ENCODE peak calls at places on chromosomes 11 and 22, in seven cellular contexts. One of them, this sample, is unnamed.

GRCh38 chr11:105177658-105178057 is 38.1 kb upstream of the CARD18 start:
- DNase-seq in AG09309: peak
- DNase-seq in left lung: no peak
- DNase-seq in bronchial epithelial cell: peak
- DNase-seq in kidney: no peak
- DNase-seq in Peyer's patch: no peak
- DNase-seq in stomach: no peak
- DNase-seq in this sample: peak

GRCh38 chr11:20088368-20089260 is 71.7 kb downstream of the DBX1 start:
- DNase-seq in AG09309: no peak
- DNase-seq in left lung: no peak
- DNase-seq in bronchial epithelial cell: no peak
- DNase-seq in kidney: no peak
- DNase-seq in Peyer's patch: no peak
- DNase-seq in stomach: no peak
- DNase-seq in this sample: no peak

GRCh38 chr11:92728628-92729027 is 240.8 kb upstream of the MTNR1B start:
- DNase-seq in AG09309: no peak
- DNase-seq in left lung: no peak
- DNase-seq in bronchial epithelial cell: no peak
- DNase-seq in kidney: no peak
- DNase-seq in Peyer's patch: no peak
- DNase-seq in stomach: no peak
- DNase-seq in this sample: no peak

GRCh38 chr11:112172362-112172994 is 2.8 kb upstream of the BCO2 start:
- DNase-seq in AG09309: no peak
- DNase-seq in left lung: no peak
- DNase-seq in bronchial epithelial cell: peak
- DNase-seq in kidney: no peak
- DNase-seq in Peyer's patch: no peak
- DNase-seq in stomach: no peak
- DNase-seq in this sample: peak

GRCh38 chr11:93389737-93390136 is 59.2 kb downstream of the DEUP1 start:
- DNase-seq in AG09309: no peak
- DNase-seq in left lung: no peak
- DNase-seq in bronchial epithelial cell: peak
- DNase-seq in kidney: no peak
- DNase-seq in Peyer's patch: no peak
- DNase-seq in stomach: no peak
- DNase-seq in this sample: no peak

GRCh38 chr22:20264614-20265452 is 3.3 kb downstream of the RTN4R start:
- DNase-seq in AG09309: no peak
- DNase-seq in left lung: no peak
- DNase-seq in bronchial epithelial cell: no peak
- DNase-seq in kidney: no peak
- DNase-seq in Peyer's patch: no peak
- DNase-seq in stomach: no peak
- DNase-seq in this sample: no peak

GRCh38 chr11:64996710-64997380 is at the start of gene BATF2:
- DNase-seq in AG09309: peak
- DNase-seq in left lung: peak
- DNase-seq in bronchial epithelial cell: peak
- DNase-seq in kidney: peak
- DNase-seq in Peyer's patch: peak
- DNase-seq in stomach: peak
- DNase-seq in this sample: peak

GRCh38 chr11:66142370-66143263 is 72.5 kb downstream of the PACS1 start:
- DNase-seq in AG09309: no peak
- DNase-seq in left lung: no peak
- DNase-seq in bronchial epithelial cell: peak
- DNase-seq in kidney: no peak
- DNase-seq in Peyer's patch: no peak
- DNase-seq in stomach: no peak
- DNase-seq in this sample: no peak

GRCh38 chr11:126917531-126918204 is 82.9 kb downstream of the KIRREL3 start:
- DNase-seq in AG09309: peak
- DNase-seq in left lung: no peak
- DNase-seq in bronchial epithelial cell: peak
- DNase-seq in kidney: no peak
- DNase-seq in Peyer's patch: no peak
- DNase-seq in stomach: no peak
- DNase-seq in this sample: peak

GRCh38 chr11:13955971-13956421 is 6.5 kb upstream of the SPON1 start:
- DNase-seq in AG09309: peak
- DNase-seq in left lung: peak
- DNase-seq in bronchial epithelial cell: peak
- DNase-seq in kidney: no peak
- DNase-seq in Peyer's patch: peak
- DNase-seq in stomach: peak
- DNase-seq in this sample: peak

GRCh38 chr22:40345271-40345670 is 1.0 kb upstream of the ADSL start:
- DNase-seq in AG09309: no peak
- DNase-seq in left lung: no peak
- DNase-seq in bronchial epithelial cell: peak
- DNase-seq in kidney: no peak
- DNase-seq in Peyer's patch: peak
- DNase-seq in stomach: no peak
- DNase-seq in this sample: peak

GRCh38 chr11:66842896-66843775 is at the start of gene RCE1:
- DNase-seq in AG09309: peak
- DNase-seq in left lung: peak
- DNase-seq in bronchial epithelial cell: peak
- DNase-seq in kidney: peak
- DNase-seq in Peyer's patch: peak
- DNase-seq in stomach: peak
- DNase-seq in this sample: peak

GRCh38 chr11:64799925-64800632 is 2.9 kb downstream of the MAP4K2 start:
- DNase-seq in AG09309: no peak
- DNase-seq in left lung: no peak
- DNase-seq in bronchial epithelial cell: no peak
- DNase-seq in kidney: peak
- DNase-seq in Peyer's patch: no peak
- DNase-seq in stomach: no peak
- DNase-seq in this sample: no peak

GRCh38 chr11:13054278-13054677 is 45.2 kb downstream of the RASSF10 start:
- DNase-seq in AG09309: no peak
- DNase-seq in left lung: no peak
- DNase-seq in bronchial epithelial cell: no peak
- DNase-seq in kidney: no peak
- DNase-seq in Peyer's patch: no peak
- DNase-seq in stomach: no peak
- DNase-seq in this sample: no peak

GRCh38 chr11:111376453-111376871 is 2.6 kb downstream of the POU2AF1 start:
- DNase-seq in AG09309: no peak
- DNase-seq in left lung: no peak
- DNase-seq in bronchial epithelial cell: peak
- DNase-seq in kidney: no peak
- DNase-seq in Peyer's patch: no peak
- DNase-seq in stomach: no peak
- DNase-seq in this sample: no peak

GRCh38 chr11:45022294-45023064 is 71.8 kb upstream of the TP53I11 start:
- DNase-seq in AG09309: no peak
- DNase-seq in left lung: no peak
- DNase-seq in bronchial epithelial cell: peak
- DNase-seq in kidney: no peak
- DNase-seq in Peyer's patch: no peak
- DNase-seq in stomach: no peak
- DNase-seq in this sample: no peak

GRCh38 chr11:2700415-2701211 is 819 bp upstream of the KCNQ1OT1 start:
- DNase-seq in AG09309: no peak
- DNase-seq in left lung: peak
- DNase-seq in bronchial epithelial cell: no peak
- DNase-seq in kidney: peak
- DNase-seq in Peyer's patch: peak
- DNase-seq in stomach: peak
- DNase-seq in this sample: peak

GRCh38 chr11:128627666-128628342 is 40.4 kb upstream of the ETS1 start:
- DNase-seq in AG09309: no peak
- DNase-seq in left lung: no peak
- DNase-seq in bronchial epithelial cell: no peak
- DNase-seq in kidney: no peak
- DNase-seq in Peyer's patch: no peak
- DNase-seq in stomach: no peak
- DNase-seq in this sample: no peak

GRCh38 chr11:128624269-128625170 is 37.2 kb upstream of the ETS1 start:
- DNase-seq in AG09309: no peak
- DNase-seq in left lung: peak
- DNase-seq in bronchial epithelial cell: peak
- DNase-seq in kidney: peak
- DNase-seq in Peyer's patch: peak
- DNase-seq in stomach: peak
- DNase-seq in this sample: no peak

GRCh38 chr11:128626913-128627665 is 39.7 kb upstream of the ETS1 start:
- DNase-seq in AG09309: no peak
- DNase-seq in left lung: no peak
- DNase-seq in bronchial epithelial cell: no peak
- DNase-seq in kidney: no peak
- DNase-seq in Peyer's patch: no peak
- DNase-seq in stomach: no peak
- DNase-seq in this sample: no peak

GRCh38 chr11:128625766-128626165 is 38.4 kb upstream of the ETS1 start:
- DNase-seq in AG09309: no peak
- DNase-seq in left lung: no peak
- DNase-seq in bronchial epithelial cell: no peak
- DNase-seq in kidney: no peak
- DNase-seq in Peyer's patch: no peak
- DNase-seq in stomach: no peak
- DNase-seq in this sample: no peak

GRCh38 chr11:128625316-128625715 is 38.0 kb upstream of the ETS1 start:
- DNase-seq in AG09309: no peak
- DNase-seq in left lung: peak
- DNase-seq in bronchial epithelial cell: no peak
- DNase-seq in kidney: no peak
- DNase-seq in Peyer's patch: no peak
- DNase-seq in stomach: no peak
- DNase-seq in this sample: no peak
- H3K4me3 ChIP-seq in AG09309: no peak
- H3K4me3 ChIP-seq in left lung: no peak
- H3K4me3 ChIP-seq in bronchial epithelial cell: no peak
- H3K4me3 ChIP-seq in kidney: no peak
- H3K4me3 ChIP-seq in Peyer's patch: no peak
- H3K4me3 ChIP-seq in stomach: no peak
- H3K4me3 ChIP-seq in this sample: no peak

GRCh38 chr22:36298118-36298517 is 45.2 kb downstream of the APOL1 start:
- DNase-seq in AG09309: no peak
- DNase-seq in left lung: no peak
- DNase-seq in bronchial epithelial cell: no peak
- DNase-seq in kidney: peak
- DNase-seq in Peyer's patch: no peak
- DNase-seq in stomach: no peak
- DNase-seq in this sample: no peak

GRCh38 chr22:36295247-36295646 is 42.3 kb downstream of the APOL1 start:
- DNase-seq in AG09309: no peak
- DNase-seq in left lung: no peak
- DNase-seq in bronchial epithelial cell: no peak
- DNase-seq in kidney: peak
- DNase-seq in Peyer's patch: no peak
- DNase-seq in stomach: no peak
- DNase-seq in this sample: no peak

GRCh38 chr22:36297568-36297967 is 44.6 kb downstream of the APOL1 start:
- DNase-seq in AG09309: no peak
- DNase-seq in left lung: no peak
- DNase-seq in bronchial epithelial cell: no peak
- DNase-seq in kidney: peak
- DNase-seq in Peyer's patch: no peak
- DNase-seq in stomach: no peak
- DNase-seq in this sample: no peak

GRCh38 chr22:36294801-36295200 is 41.9 kb downstream of the APOL1 start:
- DNase-seq in AG09309: no peak
- DNase-seq in left lung: no peak
- DNase-seq in bronchial epithelial cell: no peak
- DNase-seq in kidney: peak
- DNase-seq in Peyer's patch: no peak
- DNase-seq in stomach: no peak
- DNase-seq in this sample: no peak

DNA sequence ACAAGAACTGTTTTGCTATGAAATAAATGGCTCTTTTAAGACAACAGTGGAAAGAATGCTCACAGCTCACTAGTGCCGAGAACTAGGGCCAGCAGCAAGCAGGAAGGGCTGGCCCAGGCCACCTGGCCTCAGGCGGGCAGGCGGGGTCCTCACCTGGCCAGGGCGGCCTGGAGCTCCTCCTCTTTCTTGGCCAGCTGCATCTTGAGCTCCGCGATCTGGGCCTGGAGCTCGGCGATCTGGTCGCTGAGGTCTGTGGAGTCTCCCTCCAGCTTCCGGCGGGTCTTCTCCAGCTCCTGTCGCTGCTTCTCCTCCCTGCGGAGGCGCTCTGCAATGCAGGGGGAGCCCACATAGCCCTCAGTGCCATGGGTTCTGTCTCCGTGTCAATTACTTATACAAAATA is 43.8 kb downstream of the APOL1 start:
- DNase-seq in AG09309: no peak
- DNase-seq in left lung: no peak
- DNase-seq in bronchial epithelial cell: no peak
- DNase-seq in kidney: peak
- DNase-seq in Peyer's patch: no peak
- DNase-seq in stomach: no peak
- DNase-seq in this sample: no peak
- TF ChIP-seq CTCF in AG09309: no peak
- TF ChIP-seq CTCF in left lung: no peak
- TF ChIP-seq CTCF in bronchial epithelial cell: no peak
- TF ChIP-seq CTCF in kidney: no peak
- TF ChIP-seq CTCF in Peyer's patch: no peak
- TF ChIP-seq CTCF in stomach: no peak
- TF ChIP-seq CTCF in this sample: no peak

GRCh38 chr11:58691675-58692074 is 40.1 kb downstream of the GLYAT start:
- DNase-seq in AG09309: no peak
- DNase-seq in left lung: no peak
- DNase-seq in bronchial epithelial cell: no peak
- DNase-seq in kidney: no peak
- DNase-seq in Peyer's patch: no peak
- DNase-seq in stomach: no peak
- DNase-seq in this sample: no peak
- H3K4me3 ChIP-seq in AG09309: no peak
- H3K4me3 ChIP-seq in left lung: no peak
- H3K4me3 ChIP-seq in bronchial epithelial cell: no peak
- H3K4me3 ChIP-seq in kidney: no peak
- H3K4me3 ChIP-seq in Peyer's patch: no peak
- H3K4me3 ChIP-seq in stomach: no peak
- H3K4me3 ChIP-seq in this sample: no peak

DNA sequence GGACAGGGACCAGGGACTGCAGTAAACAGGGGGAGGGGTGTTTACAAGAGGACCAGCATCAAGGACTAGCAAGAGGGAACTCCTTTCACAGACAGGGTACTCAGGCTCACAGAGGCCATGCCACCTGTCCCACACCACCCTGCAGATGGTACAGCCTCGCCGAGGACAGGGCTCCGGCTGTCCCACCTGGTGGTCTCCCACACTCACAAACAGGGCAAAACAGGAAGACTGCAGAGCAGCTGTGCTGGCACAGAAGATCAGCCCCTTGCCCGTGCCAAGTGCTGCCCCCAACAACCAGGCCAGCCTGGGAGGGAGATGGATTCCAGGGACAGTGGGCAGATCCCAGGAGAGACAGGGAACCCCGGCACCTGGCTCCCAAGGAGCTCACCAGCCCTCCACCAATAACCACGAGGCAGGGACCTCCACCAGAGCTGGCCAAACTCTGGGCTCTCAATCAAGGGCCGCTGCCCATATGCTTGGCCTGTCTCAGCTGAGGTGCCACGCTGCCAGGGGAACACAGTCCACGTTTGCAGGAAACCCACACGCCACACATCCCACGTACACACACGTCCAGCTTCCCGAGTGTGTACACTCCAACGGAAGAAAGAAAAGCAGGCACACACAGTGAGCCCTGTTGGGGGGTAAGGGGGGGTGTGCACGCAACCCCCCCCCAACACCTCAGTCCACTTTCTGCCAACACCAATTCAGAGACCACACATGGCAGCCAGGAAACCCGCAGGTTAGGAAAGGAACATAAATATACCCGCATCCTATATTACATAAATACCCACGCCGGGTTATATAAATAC is 2.0 kb downstream of the CSNK1E start:
- DNase-seq in AG09309: no peak
- DNase-seq in left lung: no peak
- DNase-seq in bronchial epithelial cell: no peak
- DNase-seq in kidney: no peak
- DNase-seq in Peyer's patch: peak
- DNase-seq in stomach: peak
- DNase-seq in this sample: peak
- TF ChIP-seq CTCF in AG09309: no peak
- TF ChIP-seq CTCF in left lung: no peak
- TF ChIP-seq CTCF in bronchial epithelial cell: no peak
- TF ChIP-seq CTCF in kidney: no peak
- TF ChIP-seq CTCF in Peyer's patch: no peak
- TF ChIP-seq CTCF in stomach: no peak
- TF ChIP-seq CTCF in this sample: no peak